ENCODE peak calls at places on chromosomes 13 and 19, in seven cellular contexts. U is lower lobe of right lung, T is cardiac fibroblast, V is PC-9, E is endothelial cell, R is right lobe of liver, B is RWPE1. O is an unnamed sample.

GRCh38 chr19:32976223-32976805 is 4.3 kb downstream of the FAAP24 start:
- DNase-seq in T (peak; percentile 83), E (peak; percentile 66), B (peak; percentile 41), R (peak; percentile 59), V (peak; percentile 51), U (peak; percentile 81), O (peak; percentile 66)

GRCh38 chr13:41680900-41681299 is 223.6 kb downstream of the RGCC start:
- DNase-seq in T (no peak), E (no peak), U (no peak), R (no peak), B (no peak), V (no peak), O (no peak)

GRCh38 chr13:99996177-99996705 is 14.7 kb downstream of the ZIC2 start:
- DNase-seq in T (peak; percentile 38), R (no peak), E (no peak), B (no peak), V (no peak), U (no peak), O (no peak)

GRCh38 chr13:76014618-76015315 is 378.6 kb downstream of the LMO7 start:
- DNase-seq in E (no peak), U (no peak), T (peak; percentile 33), V (no peak), B (no peak), R (no peak), O (peak; percentile 32)

GRCh38 chr19:56507446-56508281 is at the start of gene ZNF471:
- DNase-seq in T (peak; percentile 99), B (peak; percentile 69), E (peak; percentile 83), V (peak; percentile 44), U (peak; percentile 97), R (peak; percentile 96), O (peak; percentile 98)

GRCh38 chr13:33139186-33139585 is 123.0 kb downstream of the KL start:
- DNase-seq in E (no peak), T (no peak), B (no peak), V (no peak), R (peak; percentile 27), U (no peak), O (no peak)

GRCh38 chr13:41006296-41006695 is 12.8 kb downstream of the ELF1 start:
- DNase-seq in U (no peak), T (no peak), V (no peak), R (no peak), B (no peak), E (no peak), O (no peak)

GRCh38 chr19:49890349-49891311 is 6.1 kb downstream of the IL4I1 start:
- DNase-seq in R (peak; percentile 21), V (peak; percentile 35), B (peak; percentile 74), U (peak; percentile 71), T (no peak), E (no peak), O (no peak)

GRCh38 chr13:73335938-73336337 is 277.1 kb downstream of the KLF5 start:
- DNase-seq in E (no peak), B (no peak), V (no peak), R (no peak), T (peak; percentile 32), U (no peak), O (no peak)

GRCh38 chr13:93862259-93862658 is 617.2 kb downstream of the DCT start:
- DNase-seq in T (peak; percentile 32), R (no peak), B (no peak), E (no peak), V (no peak), U (no peak), O (peak; percentile 49)

GRCh38 chr19:10871711-10872550 is 578 bp downstream of the CARM1 start:
- DNase-seq in T (no peak), E (peak; percentile 36), V (no peak), R (peak; percentile 63), U (peak; percentile 71), B (no peak), O (no peak)

GRCh38 chr19:12163841-12164240 is 945 bp downstream of the ZNF136 start:
- DNase-seq in U (no peak), T (peak; percentile 56), R (no peak), B (peak; percentile 10), E (no peak), V (no peak), O (peak; percentile 51)

GRCh38 chr19:8684001-8684902 is 14.3 kb downstream of the ACTL9 start:
- DNase-seq in R (no peak), U (no peak), E (no peak), V (no peak), B (no peak), T (no peak), O (no peak)

GRCh38 chr13:39586956-39587605 is 15.9 kb downstream of the LHFPL6 start:
- DNase-seq in E (no peak), T (no peak), V (no peak), U (no peak), R (no peak), B (no peak), O (no peak)

GRCh38 chr19:42467437-42467760 is 24.7 kb upstream of the CXCL17 start:
- DNase-seq in B (no peak), T (no peak), R (no peak), V (no peak), U (no peak), E (no peak), O (peak; percentile 43)

GRCh38 chr13:113746143-113746525 is 12.9 kb upstream of the TMEM255B start:
- DNase-seq in B (no peak), T (no peak), E (no peak), V (no peak), R (no peak), U (no peak), O (no peak)

GRCh38 chr19:47095707-47096704 is 17.6 kb downstream of the ZC3H4 start:
- DNase-seq in R (peak; percentile 96), U (peak; percentile 92), V (peak; percentile 98), B (peak; percentile 81), T (peak; percentile 11), E (no peak), O (peak; percentile 52)

GRCh38 chr19:48844472-48844871 is 8.2 kb upstream of the HSD17B14 start:
- DNase-seq in E (no peak), B (peak; percentile 50), T (peak; percentile 59), R (no peak), U (no peak), V (peak; percentile 89), O (peak; percentile 77)

DNA sequence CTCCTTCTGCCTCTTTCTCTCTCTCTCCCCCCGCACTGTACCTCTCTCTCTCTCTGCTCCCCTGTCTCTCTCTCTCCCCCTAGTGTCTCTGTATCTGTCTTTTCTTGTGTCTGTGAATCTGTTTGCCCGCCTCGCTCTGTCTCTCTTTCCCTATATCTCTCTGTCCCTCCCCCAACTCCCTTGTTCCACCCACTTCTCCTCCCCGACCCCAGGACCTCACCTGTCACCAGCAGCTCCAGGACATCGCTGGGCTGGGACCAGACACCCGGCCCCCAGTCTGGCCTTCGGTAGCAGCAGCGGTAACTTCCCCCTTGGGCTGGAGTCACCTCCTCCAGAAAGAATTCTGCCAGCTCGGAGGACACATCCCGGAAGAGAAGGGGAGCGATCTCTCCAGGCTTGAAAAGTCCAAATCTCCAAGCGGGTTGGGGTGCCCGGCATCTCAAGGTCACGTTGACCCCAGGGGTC is 3.9 kb downstream of the OSCAR start:
- DNase-seq in R (no peak), U (no peak), E (no peak), B (no peak), V (no peak), T (peak; percentile 66), O (peak; percentile 57)
- TF ChIP-seq CTCF in R (no peak), U (no peak), E (no peak), B (no peak), V (no peak), T (peak; percentile 49), O (peak; percentile 57)

GRCh38 chr13:51158365-51158764 is 47.3 kb upstream of the C13orf42 start:
- DNase-seq in E (no peak), V (no peak), U (no peak), R (no peak), T (no peak), B (no peak), O (no peak)
- TF ChIP-seq CTCF in E (no peak), V (no peak), U (no peak), R (no peak), T (no peak), B (no peak), O (no peak)

GRCh38 chr13:21061077-21061945 is at the start of gene LATS2:
- DNase-seq in B (peak; percentile 92), E (peak; percentile 97), V (peak; percentile 78), U (peak; percentile 98), R (peak; percentile 97), T (peak; percentile 94), O (peak; percentile 90)
- TF ChIP-seq CTCF in B (peak; percentile 15), E (no peak), V (no peak), U (peak; percentile 27), R (peak; percentile 27), T (no peak), O (no peak)

DNA sequence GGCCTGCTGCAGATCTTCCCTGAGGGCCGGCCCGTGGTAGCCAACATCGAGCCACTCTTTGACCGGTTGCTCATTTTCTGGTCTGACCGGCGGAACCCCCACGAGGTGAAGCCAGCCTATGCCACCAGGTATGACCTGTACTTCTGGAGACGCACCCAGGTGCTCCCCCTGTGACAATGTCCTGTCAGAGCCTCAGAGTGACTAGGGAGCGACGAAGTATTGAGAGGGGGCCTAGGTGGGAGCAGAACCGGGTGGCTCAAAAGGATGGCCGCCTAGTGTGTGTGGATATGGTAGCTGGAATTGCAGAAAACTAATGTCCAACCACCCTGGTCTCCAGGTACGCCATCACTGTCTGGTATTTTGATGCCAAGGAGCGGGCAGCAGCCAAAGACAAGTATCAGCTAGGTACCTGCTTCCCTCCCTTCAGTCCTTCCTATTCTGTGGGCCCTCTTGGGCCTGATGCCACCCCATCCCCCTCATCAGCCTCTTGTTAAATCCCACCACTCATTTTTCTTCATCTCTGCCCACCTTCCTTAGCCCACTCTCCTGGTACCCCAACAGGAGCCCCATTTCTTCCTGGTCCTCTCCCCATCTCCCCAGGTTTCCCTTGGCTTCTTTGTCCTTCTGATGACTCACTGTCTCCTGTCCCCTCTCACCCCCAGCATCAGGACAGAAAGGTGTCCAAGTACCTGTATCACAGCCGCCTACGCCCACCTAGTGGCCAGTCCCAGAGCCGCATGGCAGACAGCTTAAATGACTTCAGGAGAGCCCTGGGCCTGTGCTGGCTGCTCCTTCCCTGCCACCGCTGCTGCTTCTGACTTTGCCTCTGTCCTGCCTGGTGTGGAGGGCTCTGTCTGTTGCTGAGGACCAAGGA is 8.4 kb downstream of the EGLN2 start:
- DNase-seq in E (peak; percentile 47), B (peak; percentile 14), R (no peak), T (no peak), V (peak; percentile 57), U (no peak), O (no peak)
- TF ChIP-seq CTCF in E (peak; percentile 37), B (no peak), R (peak; percentile 13), T (peak; percentile 28), V (peak; percentile 68), U (peak; percentile 9), O (no peak)